ENCODE peak calls at places on chromosomes 6 and 20, in eight cellular contexts. M is HCT116, O is GM12878, B is breast epithelium, H is HepG2, G is vagina, V is K562, L is stomach. R is an unnamed sample.

GRCh38 chr6:26575494-26575939 is 21.2 kb upstream of the ABT1 start:
- DNase-seq in M (no peak), O (no peak), B (no peak), H (no peak), G (no peak), V (peak; percentile 54), L (no peak), R (peak; percentile 91)

GRCh38 chr6:12208190-12208589 is 82.0 kb upstream of the EDN1 start:
- DNase-seq in M (no peak), O (no peak), B (no peak), H (no peak), G (no peak), V (no peak), L (peak; percentile 27), R (no peak)

GRCh38 chr20:62885046-62885445 is 23.4 kb upstream of the TCFL5 start:
- DNase-seq in M (no peak), O (no peak), B (no peak), H (no peak), G (no peak), V (no peak), L (no peak), R (no peak)

GRCh38 chr6:24761193-24761835 is 13.4 kb upstream of the GMNN start:
- DNase-seq in M (no peak), O (no peak), B (no peak), H (no peak), G (no peak), V (peak; percentile 49), L (no peak), R (no peak)

GRCh38 chr6:41443616-41444525 is 102.3 kb upstream of the FOXP4 start:
- DNase-seq in M (no peak), O (no peak), B (no peak), H (no peak), G (no peak), V (no peak), L (no peak), R (no peak)

GRCh38 chr6:43695078-43695966 is 7.7 kb upstream of the MRPS18A start:
- DNase-seq in M (no peak), O (no peak), B (peak; percentile 64), H (no peak), G (no peak), V (no peak), L (peak; percentile 88), R (no peak)

GRCh38 chr6:4405609-4406212 is 270.3 kb upstream of the ECI2 start:
- DNase-seq in M (no peak), O (no peak), B (no peak), H (no peak), G (no peak), V (no peak), L (no peak), R (no peak)

GRCh38 chr6:131916847-131917246 is 34.3 kb downstream of the CCN2 start:
- DNase-seq in M (no peak), O (no peak), B (no peak), H (no peak), G (no peak), V (no peak), L (no peak), R (no peak)

GRCh38 chr6:50110557-50110956 is 60.8 kb upstream of the DEFB112 start:
- DNase-seq in M (no peak), O (no peak), B (no peak), H (no peak), G (no peak), V (no peak), L (no peak), R (no peak)

GRCh38 chr20:40571625-40572024 is 117.4 kb downstream of the MAFB start:
- DNase-seq in M (no peak), O (no peak), B (no peak), H (no peak), G (no peak), V (no peak), L (no peak), R (no peak)

GRCh38 chr20:7695622-7696021 is 244.6 kb downstream of the HAO1 start:
- DNase-seq in M (no peak), O (no peak), B (no peak), H (no peak), G (no peak), V (no peak), L (no peak), R (no peak)

DNA sequence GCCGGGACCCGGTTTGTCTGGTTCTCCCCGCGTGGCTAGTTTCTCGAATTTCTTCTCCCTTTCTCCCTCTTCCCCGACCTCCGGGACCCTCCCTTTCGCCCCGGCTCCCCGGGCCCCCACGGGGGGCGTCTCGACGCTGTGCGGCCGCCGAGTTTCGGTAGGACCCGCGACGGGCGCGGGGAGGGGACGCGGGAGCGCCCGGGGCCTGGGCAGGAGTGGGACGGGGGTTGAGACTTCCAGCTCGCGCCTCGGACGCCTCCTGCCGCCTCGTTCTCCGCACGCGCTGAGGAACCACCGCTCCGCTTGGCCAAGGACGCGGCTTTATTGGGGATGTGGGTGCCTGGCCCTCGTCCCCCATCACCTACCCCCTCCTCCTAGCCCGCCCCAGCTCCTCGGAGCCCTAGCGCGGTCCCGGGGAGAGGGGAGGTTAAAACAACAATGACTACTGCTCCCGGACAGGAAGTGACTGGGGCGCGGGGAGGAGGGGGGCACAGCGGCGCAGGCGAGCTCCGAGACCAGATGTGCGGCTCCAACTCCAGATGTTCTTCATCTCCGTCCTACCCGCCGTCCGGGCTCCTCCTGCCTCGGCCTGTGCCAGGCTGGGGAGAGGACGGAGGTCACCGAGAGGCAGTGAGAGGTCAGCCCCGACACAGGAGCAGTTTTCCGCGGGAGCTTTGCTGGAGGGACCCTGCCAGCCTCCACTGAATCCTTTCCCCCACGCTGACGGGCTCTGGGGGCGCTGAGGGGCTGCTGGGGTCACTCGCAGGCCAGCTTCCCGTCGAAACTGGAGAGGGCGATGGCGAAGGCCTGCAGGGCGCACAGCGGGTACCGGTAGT is 910 bp upstream of the TEAD3 start:
- DNase-seq in M (no peak), O (no peak), B (peak; percentile 71), H (peak; percentile 47), G (no peak), V (peak; percentile 84), L (peak; percentile 56), R (no peak)
- TF ChIP-seq POLR2AphosphoS5 in M (no peak), O (no peak), B (peak; percentile 75), H (no peak), G (no peak), V (no peak), L (peak; percentile 56), R (no peak)

DNA sequence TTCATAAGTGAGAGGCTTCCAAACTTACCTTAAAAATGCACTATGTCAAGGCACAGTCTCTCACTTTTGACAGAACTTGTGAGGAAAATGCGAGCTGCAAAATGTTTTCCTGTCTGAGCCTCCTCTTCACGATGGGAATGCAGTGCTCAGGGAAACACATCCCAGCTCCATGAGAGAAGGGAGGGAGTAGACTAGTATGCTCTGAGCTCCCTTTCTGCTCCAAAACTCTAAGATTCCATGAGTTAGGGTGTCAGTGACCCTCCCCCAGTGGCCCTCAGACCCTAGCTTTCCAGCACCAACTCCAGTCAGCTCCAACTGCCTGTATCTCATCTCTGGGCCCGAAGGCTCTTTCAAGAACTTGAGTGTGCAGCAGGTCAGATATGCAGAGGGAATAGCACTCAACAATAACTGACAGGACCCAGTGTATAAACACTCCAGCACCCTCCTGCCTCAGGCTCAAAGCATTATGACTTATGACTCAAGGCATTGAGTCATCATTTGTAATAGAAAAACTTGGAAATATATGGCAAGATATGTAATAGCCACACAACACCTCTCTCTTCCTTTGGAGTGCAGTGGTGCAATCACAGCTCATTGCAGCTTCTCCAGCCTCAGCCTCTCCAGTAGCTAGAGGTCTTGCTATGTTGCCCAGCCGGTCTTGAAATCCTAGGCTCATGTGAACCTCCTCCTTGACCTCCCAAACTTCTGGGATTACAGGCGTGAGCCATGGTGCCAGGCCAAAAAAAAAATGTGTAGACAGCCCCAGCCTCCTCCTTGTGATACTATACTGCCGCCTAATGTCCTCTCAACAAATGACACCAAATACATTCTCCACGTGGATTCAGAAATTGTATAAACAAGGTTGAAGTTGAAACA is 16.7 kb upstream of the ENTPD6 start:
- DNase-seq in M (peak; percentile 61), O (no peak), B (peak; percentile 56), H (peak; percentile 67), G (no peak), V (peak; percentile 12), L (peak; percentile 33), R (peak; percentile 90)
- TF ChIP-seq POLR2AphosphoS5 in M (no peak), O (no peak), B (no peak), H (no peak), G (peak; percentile 62), V (no peak), L (no peak), R (peak; percentile 72)

GRCh38 chr6:13759025-13759424 is 47.4 kb upstream of the RANBP9 start:
- DNase-seq in M (no peak), O (no peak), B (no peak), H (no peak), G (no peak), V (no peak), L (no peak), R (no peak)

GRCh38 chr6:13761361-13762036 is 49.9 kb upstream of the RANBP9 start:
- DNase-seq in M (no peak), O (no peak), B (no peak), H (no peak), G (no peak), V (no peak), L (no peak), R (no peak)

GRCh38 chr6:13762648-13763441 is 51.2 kb upstream of the RANBP9 start:
- DNase-seq in M (no peak), O (peak; percentile 25), B (peak; percentile 78), H (no peak), G (no peak), V (no peak), L (no peak), R (no peak)

GRCh38 chr6:13760307-13760706 is 48.7 kb upstream of the RANBP9 start:
- DNase-seq in M (no peak), O (no peak), B (no peak), H (no peak), G (no peak), V (no peak), L (no peak), R (no peak)

GRCh38 chr6:13760948-13761347 is 49.3 kb upstream of the RANBP9 start:
- DNase-seq in M (no peak), O (no peak), B (no peak), H (no peak), G (no peak), V (no peak), L (no peak), R (no peak)
- TF ChIP-seq POLR2AphosphoS5 in M (no peak), O (no peak), B (peak; percentile 73), H (no peak), G (peak; percentile 97), V (no peak), L (no peak), R (no peak)

GRCh38 chr20:25252226-25252625 is 4.3 kb downstream of the PYGB start:
- DNase-seq in M (no peak), O (no peak), B (peak; percentile 12), H (no peak), G (no peak), V (no peak), L (no peak), R (no peak)

GRCh38 chr20:25251019-25251418 is 3.1 kb downstream of the PYGB start:
- DNase-seq in M (no peak), O (no peak), B (peak; percentile 11), H (no peak), G (no peak), V (no peak), L (no peak), R (no peak)

GRCh38 chr20:25250508-25250907 is 2.6 kb downstream of the PYGB start:
- DNase-seq in M (no peak), O (no peak), B (peak; percentile 11), H (no peak), G (no peak), V (no peak), L (no peak), R (no peak)

GRCh38 chr20:25252686-25253421 is 5.0 kb downstream of the PYGB start:
- DNase-seq in M (no peak), O (no peak), B (peak; percentile 12), H (no peak), G (no peak), V (no peak), L (no peak), R (no peak)

GRCh38 chr20:25251558-25251957 is 3.7 kb downstream of the PYGB start:
- DNase-seq in M (no peak), O (no peak), B (no peak), H (no peak), G (no peak), V (no peak), L (no peak), R (no peak)
- TF ChIP-seq POLR2AphosphoS5 in M (no peak), O (no peak), B (no peak), H (no peak), G (no peak), V (no peak), L (no peak), R (no peak)